ENCODE peak calls at places on chromosomes 12 and 14, in eight cellular contexts. M is fibroblast of lung; X is lung; O is adrenal gland; I is left ventricle myocardium inferior; G is aorta; Y is IMR-90; N is CD8-positive, alpha-beta T cell. J is an unnamed sample. For H3K4me1, the result is how much of the 10 kb centered on the place peaks cover.

GRCh38 chr12:47307680-47308399 is 228.1 kb upstream of the AMIGO2 start:
- DNase-seq in M (peak), X (peak), O (peak), I (no peak), G (no peak), Y (peak), N (peak), J (peak)

GRCh38 chr14:22555573-22556011 is 33.4 kb downstream of the DAD1 start:
- DNase-seq in M (peak), X (no peak), O (no peak), I (no peak), G (no peak), Y (peak), N (no peak), J (peak)

GRCh38 chr12:6635375-6635855 is 344 bp downstream of the LPAR5 start:
- DNase-seq in M (no peak), X (no peak), O (no peak), I (no peak), G (no peak), Y (no peak), N (peak), J (peak)

GRCh38 chr14:68945585-68946289 is 33.4 kb downstream of the ACTN1 start:
- DNase-seq in M (no peak), X (no peak), O (no peak), I (peak), G (no peak), Y (no peak), N (no peak), J (no peak)

GRCh38 chr12:122874081-122874480 is 21.8 kb downstream of the VPS37B start:
- DNase-seq in M (no peak), X (no peak), O (no peak), I (no peak), G (peak), Y (no peak), N (peak), J (no peak)

GRCh38 chr14:60508363-60508706 is 611 bp upstream of the SIX6 start:
- DNase-seq in M (no peak), X (no peak), O (no peak), I (no peak), G (no peak), Y (no peak), N (no peak), J (peak)

GRCh38 chr14:26549571-26549970 is 48.3 kb downstream of the NOVA1 start:
- DNase-seq in M (no peak), X (no peak), O (no peak), I (no peak), G (no peak), Y (no peak), N (no peak), J (no peak)

GRCh38 chr14:64232095-64232830 is 61.9 kb downstream of the ESR2 start:
- DNase-seq in M (peak), X (no peak), O (peak), I (no peak), G (no peak), Y (peak), N (no peak), J (peak)

GRCh38 chr12:116635487-116635886 is 76.3 kb downstream of the MAP1LC3B2 start:
- DNase-seq in M (no peak), X (no peak), O (no peak), I (no peak), G (no peak), Y (no peak), N (no peak), J (no peak)

GRCh38 chr12:52367876-52368275 is 595 bp upstream of the KRT85 start:
- DNase-seq in M (no peak), X (no peak), O (no peak), I (no peak), G (peak), Y (no peak), N (no peak), J (peak)

GRCh38 chr12:32252199-32253073 is 145.8 kb downstream of the BICD1 start:
- DNase-seq in M (no peak), X (no peak), O (no peak), I (no peak), G (no peak), Y (no peak), N (no peak), J (no peak)

GRCh38 chr12:23236056-23236455 is 611.1 kb downstream of the ETNK1 start:
- DNase-seq in M (no peak), X (no peak), O (no peak), I (no peak), G (no peak), Y (no peak), N (no peak), J (peak)

GRCh38 chr12:88375301-88375959 is 204.8 kb downstream of the KITLG start:
- DNase-seq in M (no peak), X (no peak), O (no peak), I (no peak), G (no peak), Y (no peak), N (no peak), J (no peak)

GRCh38 chr14:65750906-65751305 is 338.4 kb downstream of the FUT8 start:
- DNase-seq in M (no peak), X (no peak), O (no peak), I (no peak), G (no peak), Y (no peak), N (no peak), J (no peak)

GRCh38 chr14:93683241-93683640 is 105.0 kb downstream of the PRIMA1 start:
- DNase-seq in M (no peak), X (no peak), O (no peak), I (no peak), G (no peak), Y (no peak), N (no peak), J (no peak)

GRCh38 chr12:93784339-93785086 is 107.3 kb downstream of the CRADD start:
- DNase-seq in M (peak), X (no peak), O (peak), I (peak), G (no peak), Y (peak), N (no peak), J (peak)

GRCh38 chr12:98635657-98636323 is 8.8 kb downstream of the IKBIP start:
- DNase-seq in M (peak), X (no peak), O (no peak), I (no peak), G (no peak), Y (peak), N (no peak), J (peak)

GRCh38 chr12:75850751-75851462 is 180.7 kb downstream of the PHLDA1 start:
- DNase-seq in M (peak), X (no peak), O (no peak), I (no peak), G (no peak), Y (peak), N (no peak), J (peak)

GRCh38 chr12:71476513-71476912 is 36.9 kb downstream of the LGR5 start:
- DNase-seq in M (peak), X (no peak), O (no peak), I (no peak), G (no peak), Y (peak), N (no peak), J (peak)

GRCh38 chr14:29741909-29742401 is 185.7 kb downstream of the PRKD1 start:
- DNase-seq in M (peak), X (no peak), O (peak), I (no peak), G (no peak), Y (peak), N (no peak), J (no peak)

GRCh38 chr14:42090122-42090521 is 483.4 kb downstream of the LRFN5 start:
- DNase-seq in M (no peak), X (no peak), O (no peak), I (no peak), G (no peak), Y (no peak), N (no peak), J (no peak)

GRCh38 chr14:81170829-81171195 is 49.9 kb downstream of the GTF2A1 start:
- DNase-seq in M (no peak), X (no peak), O (no peak), I (no peak), G (no peak), Y (no peak), N (no peak), J (no peak)

GRCh38 chr12:6204533-6205143 is 4.4 kb downstream of the CD9 start:
- DNase-seq in M (no peak), X (no peak), O (no peak), I (no peak), G (no peak), Y (no peak), N (no peak), J (no peak)

GRCh38 chr14:22588419-22589095 is 467 bp downstream of the DAD1 start:
- DNase-seq in M (peak), X (no peak), O (no peak), I (no peak), G (no peak), Y (no peak), N (no peak), J (no peak)

GRCh38 chr14:36070056-36071043 is 106.2 kb downstream of the PTCSC3 start:
- DNase-seq in M (peak), X (peak), O (peak), I (peak), G (no peak), Y (peak), N (no peak), J (no peak)

GRCh38 chr14:50917449-50917848 is 26.8 kb downstream of the PYGL start:
- DNase-seq in M (no peak), X (no peak), O (no peak), I (no peak), G (no peak), Y (no peak), N (no peak), J (no peak)

GRCh38 chr12:104381721-104382480 is 74.8 kb upstream of the CHST11 start:
- DNase-seq in M (peak), X (peak), O (peak), I (peak), G (peak), Y (peak), N (peak), J (peak)

GRCh38 chr14:105074601-105075053 is 9.4 kb upstream of the GPR132 start:
- DNase-seq in M (no peak), X (no peak), O (peak), I (no peak), G (peak), Y (no peak), N (no peak), J (peak)

GRCh38 chr14:103836976-103837725 is 10.2 kb downstream of the PPP1R13B start:
- DNase-seq in M (no peak), X (no peak), O (no peak), I (no peak), G (no peak), Y (no peak), N (no peak), J (peak)

GRCh38 chr14:100294963-100295330 is 11.3 kb downstream of the SLC25A29 start:
- DNase-seq in M (no peak), X (no peak), O (no peak), I (no peak), G (peak), Y (no peak), N (no peak), J (no peak)
- H3K27ac ChIP-seq in M (no peak), X (no peak), O (peak), I (peak), G (no peak), Y (no peak), N (no peak), J (no peak)

GRCh38 chr12:120700863-120701262 is 9.4 kb upstream of the UNC119B start:
- DNase-seq in M (no peak), X (no peak), O (no peak), I (no peak), G (no peak), Y (no peak), N (no peak), J (no peak)
- H3K4me1 ChIP-seq in M (under half), X (under half), O (under half), I (half or more), G (under half), Y (under half), N (under half), J (under half)

GRCh38 chr12:21826549-21826940 is 52.0 kb upstream of the KCNJ8 start:
- DNase-seq in M (no peak), X (no peak), O (no peak), I (no peak), G (no peak), Y (no peak), N (no peak), J (no peak)
- H3K27ac ChIP-seq in M (no peak), X (no peak), O (no peak), I (peak), G (no peak), Y (no peak), N (no peak), J (no peak)

GRCh38 chr12:12837025-12837872 is 24.1 kb downstream of the DDX47 start:
- DNase-seq in M (peak), X (no peak), O (peak), I (no peak), G (peak), Y (peak), N (no peak), J (peak)

GRCh38 chr12:12836571-12836970 is 23.4 kb downstream of the DDX47 start:
- DNase-seq in M (peak), X (no peak), O (no peak), I (no peak), G (no peak), Y (no peak), N (no peak), J (no peak)

GRCh38 chr12:12840500-12840899 is 27.4 kb downstream of the DDX47 start:
- DNase-seq in M (no peak), X (no peak), O (no peak), I (no peak), G (no peak), Y (no peak), N (no peak), J (no peak)

GRCh38 chr12:12839003-12839395 is 25.9 kb downstream of the DDX47 start:
- DNase-seq in M (no peak), X (no peak), O (no peak), I (no peak), G (no peak), Y (no peak), N (no peak), J (no peak)

DNA sequence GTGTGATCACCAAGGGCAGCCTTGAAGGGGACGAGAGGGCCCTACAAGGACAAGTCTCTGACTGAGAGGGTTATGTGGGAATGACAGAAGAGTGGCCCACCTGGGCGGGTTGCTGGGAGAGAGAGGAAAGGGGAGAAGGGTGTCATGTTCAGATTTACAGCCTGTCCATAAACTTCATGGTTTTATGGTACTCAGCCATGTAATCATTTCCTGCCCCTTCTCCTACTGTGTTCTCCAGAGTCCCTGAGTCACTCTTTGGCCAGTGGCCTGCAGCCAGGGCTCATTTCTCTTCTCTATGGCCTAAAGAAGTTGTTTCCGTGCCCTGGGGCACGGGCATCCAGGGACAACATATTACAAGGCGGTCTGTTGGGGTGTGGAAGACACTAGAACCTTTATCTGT is 26.7 kb downstream of the DDX47 start:
- DNase-seq in M (peak), X (peak), O (peak), I (no peak), G (peak), Y (peak), N (no peak), J (peak)
- H3K4me1 ChIP-seq in M (under half), X (under half), O (under half), I (under half), G (under half), Y (under half), N (under half), J (under half)

DNA sequence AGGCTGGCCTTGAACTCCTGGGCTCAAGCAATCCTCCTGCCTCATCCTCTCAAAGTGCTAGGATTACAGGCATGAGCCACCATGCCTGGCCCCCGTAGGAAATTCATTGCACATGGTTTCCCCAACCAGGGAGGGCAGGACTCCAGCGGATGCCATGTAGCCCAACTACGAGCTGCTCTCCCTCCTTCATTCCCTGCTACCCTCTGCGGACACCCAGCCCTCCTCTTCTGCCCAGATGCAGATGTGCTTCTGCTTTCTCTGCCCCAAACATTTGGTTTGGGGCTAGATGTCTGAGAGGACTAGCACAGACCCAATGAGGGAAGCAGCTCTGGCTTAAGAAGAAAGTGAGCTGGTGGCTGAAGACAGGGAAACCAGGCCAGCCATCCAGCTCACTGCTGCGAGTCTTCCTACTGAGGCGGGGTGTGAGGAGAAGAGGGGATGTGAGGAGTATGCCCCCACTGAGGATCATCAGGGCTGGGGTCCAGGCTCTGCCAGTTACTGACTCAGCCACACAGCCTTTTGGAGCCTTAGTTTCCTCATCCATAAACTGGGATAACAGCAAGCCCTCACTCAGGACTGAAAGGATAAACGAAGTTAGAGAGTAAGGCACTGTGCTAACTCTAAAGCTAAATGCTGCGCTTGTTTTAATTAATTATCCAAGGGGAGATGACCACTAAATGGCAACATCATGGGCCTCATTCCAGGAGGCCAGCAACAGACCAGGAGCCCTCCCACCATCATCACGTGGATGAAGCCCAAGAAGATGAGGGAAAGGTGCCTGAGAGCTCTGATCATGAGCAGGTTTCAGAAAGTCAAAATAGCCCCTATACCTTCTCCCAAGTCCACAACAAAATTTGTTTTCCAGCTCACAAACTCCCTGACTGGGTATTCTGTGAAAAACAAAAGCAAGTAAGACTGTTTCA is 10.9 kb downstream of the CTDSP2 start:
- DNase-seq in M (no peak), X (no peak), O (no peak), I (no peak), G (no peak), Y (no peak), N (no peak), J (no peak)
- H3K27ac ChIP-seq in M (peak), X (peak), O (peak), I (peak), G (no peak), Y (peak), N (peak), J (peak)

GRCh38 chr12:124684496-124684895 is 117.1 kb upstream of the NCOR2 start:
- DNase-seq in M (no peak), X (no peak), O (peak), I (no peak), G (no peak), Y (peak), N (no peak), J (peak)
- H3K4me1 ChIP-seq in M (under half), X (under half), O (half or more), I (half or more), G (under half), Y (under half), N (under half), J (under half)

DNA sequence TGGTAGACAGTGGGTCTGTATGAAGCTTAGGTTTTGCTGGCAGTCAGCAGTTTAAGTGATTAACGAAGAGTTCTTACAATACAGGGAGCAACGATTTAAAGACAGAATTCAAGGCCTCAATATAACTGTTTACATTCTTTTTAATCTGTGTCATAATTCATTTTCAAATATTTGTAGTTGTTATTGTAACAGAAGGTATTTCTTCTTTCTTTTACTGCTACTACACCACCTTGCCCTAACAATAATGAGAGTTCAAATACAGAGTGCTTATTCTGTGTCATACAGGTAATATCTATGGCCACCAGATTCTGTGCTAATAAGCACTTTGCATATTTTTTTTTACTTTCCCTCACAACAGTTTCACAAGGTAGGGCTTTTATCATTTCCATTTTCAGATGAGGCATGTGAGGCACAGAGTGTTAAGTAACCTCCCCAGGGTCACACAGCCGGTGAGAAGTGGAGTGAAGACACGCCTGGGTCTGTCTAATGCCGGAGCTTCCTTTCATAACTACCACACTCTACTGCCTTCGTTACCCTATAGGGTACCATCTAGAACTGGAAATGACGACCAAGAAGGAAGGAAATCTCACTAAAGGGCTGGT is 81.9 kb downstream of the PELI2 start:
- DNase-seq in M (peak), X (no peak), O (no peak), I (no peak), G (no peak), Y (peak), N (no peak), J (no peak)
- H3K27ac ChIP-seq in M (peak), X (peak), O (peak), I (peak), G (no peak), Y (peak), N (no peak), J (peak)

GRCh38 chr12:130079254-130079653 is 83.0 kb upstream of the FZD10 start:
- DNase-seq in M (no peak), X (no peak), O (no peak), I (no peak), G (peak), Y (no peak), N (no peak), J (no peak)
- H3K4me1 ChIP-seq in M (under half), X (under half), O (under half), I (under half), G (under half), Y (under half), N (under half), J (under half)

J was measured in osteoblast.